ENCODE peak calls at places on chromosome 9, in nine cellular contexts. O, R, F, D, A, M, J, G and Q are unnamed samples. For H3K4me1 and H3K36me3, the result is how much of the 10 kb centered on the place peaks cover.

GRCh38 chr9:27033815-27034403 is 28.4 kb upstream of the LRRC19 start:
- DNase-seq in D (peak), A (no peak), R (peak), O (peak), M (peak), J (peak), G (peak), F (peak), Q (peak)

GRCh38 chr9:126295082-126295477 is 31.5 kb upstream of the MVB12B start:
- DNase-seq in F (no peak), O (no peak), R (no peak), M (no peak), D (no peak), J (no peak), G (no peak), A (no peak), Q (no peak)

GRCh38 chr9:3401556-3401955 is 124.2 kb downstream of the RFX3 start:
- DNase-seq in O (no peak), A (no peak), F (no peak), R (peak), G (no peak), D (no peak), M (no peak), J (peak), Q (no peak)

GRCh38 chr9:113566712-113567071 is 103.2 kb downstream of the RGS3 start:
- DNase-seq in A (peak), D (no peak), F (peak), J (no peak), M (no peak), R (no peak), O (no peak), G (no peak), Q (no peak)

GRCh38 chr9:106888992-106889631 is 26.1 kb downstream of the ZNF462 start:
- DNase-seq in G (no peak), A (no peak), F (no peak), R (no peak), J (no peak), O (no peak), D (no peak), M (no peak), Q (no peak)

GRCh38 chr9:101119206-101119819 is 90.8 kb downstream of the PLPPR1 start:
- DNase-seq in F (no peak), G (no peak), R (peak), O (no peak), D (peak), J (peak), A (peak), M (peak), Q (no peak)

GRCh38 chr9:114172981-114173833 is 17.9 kb downstream of the COL27A1 start:
- DNase-seq in F (no peak), A (no peak), M (no peak), O (no peak), G (no peak), R (no peak), J (no peak), D (no peak), Q (no peak)

GRCh38 chr9:98220911-98221310 is 28.5 kb upstream of the CORO2A start:
- DNase-seq in J (no peak), O (no peak), F (no peak), R (no peak), A (no peak), G (no peak), M (no peak), D (no peak), Q (no peak)

GRCh38 chr9:99425124-99425523 is 203.0 kb downstream of the SEC61B start:
- DNase-seq in D (no peak), M (no peak), J (no peak), G (no peak), A (no peak), F (no peak), O (no peak), R (no peak), Q (no peak)

GRCh38 chr9:129888085-129888808 is 53.0 kb downstream of the USP20 start:
- DNase-seq in G (peak), D (no peak), J (no peak), R (no peak), O (no peak), F (no peak), A (peak), M (peak), Q (no peak)
- H3K4me1 ChIP-seq in G (half or more), D (under half), J (under half), R (under half), O (under half), F (under half), A (under half), M (under half), Q (under half)

DNA sequence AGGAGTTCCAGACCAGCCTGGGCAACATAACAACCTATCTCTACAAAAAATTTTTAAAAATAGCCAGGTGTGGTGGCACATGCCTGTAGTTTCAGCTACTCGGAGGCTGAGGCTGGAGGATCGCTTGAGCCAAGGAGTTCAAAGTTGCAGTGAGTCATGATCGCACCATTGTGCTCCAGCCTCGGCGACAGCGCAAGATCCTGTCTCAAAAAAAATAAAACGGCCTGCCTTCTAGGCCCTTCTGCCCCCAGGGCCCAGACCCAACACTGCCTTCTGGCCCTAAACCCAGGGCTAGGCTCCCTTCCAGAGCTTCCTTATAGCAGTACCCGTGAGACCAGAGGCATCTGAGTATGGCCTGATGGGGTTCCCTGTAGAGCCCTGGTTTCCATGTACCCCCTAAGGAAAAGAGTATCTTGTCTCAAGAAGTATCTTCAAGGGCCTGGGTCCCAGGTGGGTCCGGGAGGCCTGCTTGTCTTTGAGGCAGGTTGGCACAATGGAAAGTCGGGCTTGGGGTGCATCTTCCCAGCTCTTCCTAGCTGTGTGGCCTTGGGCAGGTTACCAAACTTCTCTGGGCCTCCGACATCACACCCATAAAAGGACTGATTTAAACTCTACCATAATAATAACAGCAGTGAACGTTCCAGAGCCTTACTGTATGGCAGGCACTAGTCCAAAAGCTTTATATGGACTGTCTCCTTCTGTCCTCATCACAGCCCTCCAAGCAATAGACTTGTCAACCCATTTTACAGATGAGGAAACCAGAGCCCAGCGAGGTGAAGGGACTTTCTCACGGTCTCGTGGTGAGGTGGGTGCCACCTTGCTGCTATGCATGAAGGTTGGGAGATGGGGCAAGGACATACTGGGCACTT is 9.7 kb downstream of the LRRC8A start:
- DNase-seq in O (no peak), D (no peak), F (no peak), G (no peak), R (no peak), J (no peak), M (no peak), A (no peak), Q (no peak)
- H3K36me3 ChIP-seq in O (under half), D (under half), F (under half), G (under half), R (under half), J (under half), M (under half), A (under half), Q (half or more)

DNA sequence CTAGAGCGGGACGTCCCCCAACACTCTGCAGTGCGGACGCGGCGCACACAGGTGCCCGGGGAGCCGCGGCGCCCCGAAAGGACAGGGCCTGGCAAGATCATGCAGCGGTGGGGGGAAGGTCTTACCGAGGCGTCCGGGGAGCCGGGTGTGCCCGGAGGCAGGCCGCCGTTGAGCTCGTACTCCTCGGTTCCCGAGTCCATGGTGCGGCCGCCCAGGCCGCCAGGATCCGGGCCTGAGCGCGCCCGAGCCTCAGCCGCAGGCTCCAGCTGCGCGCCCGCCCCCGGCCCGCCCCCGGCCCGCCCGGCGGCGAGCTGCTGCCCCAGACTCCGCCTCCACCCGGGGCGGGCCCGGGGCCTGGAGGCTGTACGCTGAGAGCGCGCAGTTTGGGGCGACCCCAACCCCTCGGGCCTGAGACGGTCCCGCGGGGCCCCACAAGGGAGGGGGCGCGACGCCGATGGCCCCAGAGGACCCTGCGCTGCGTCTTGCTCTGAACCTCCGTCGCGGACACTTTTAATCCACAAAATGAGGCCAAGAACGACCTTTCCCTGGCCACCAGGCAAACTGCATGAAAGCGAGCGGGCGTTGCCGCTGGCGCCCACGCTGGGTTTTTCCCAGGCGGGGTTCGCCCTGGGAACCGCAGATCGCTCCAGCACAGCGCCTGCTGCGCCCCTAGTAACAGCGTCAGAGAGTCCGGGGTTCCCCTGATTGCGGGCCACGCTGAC is at the start of gene NINJ1:
- DNase-seq in R (peak), G (peak), J (peak), D (peak), A (peak), F (peak), M (peak), O (no peak), Q (peak)
- H3K27ac ChIP-seq in R (peak), G (peak), J (peak), D (peak), A (peak), F (peak), M (peak), O (peak), Q (peak)

GRCh38 chr9:136092741-136093140 is 2.3 kb downstream of the NACC2 start:
- DNase-seq in D (no peak), G (no peak), J (no peak), F (no peak), A (no peak), O (no peak), R (no peak), M (no peak), Q (no peak)
- H3K4me1 ChIP-seq in D (under half), G (under half), J (half or more), F (under half), A (half or more), O (half or more), R (under half), M (half or more), Q (half or more)

DNA sequence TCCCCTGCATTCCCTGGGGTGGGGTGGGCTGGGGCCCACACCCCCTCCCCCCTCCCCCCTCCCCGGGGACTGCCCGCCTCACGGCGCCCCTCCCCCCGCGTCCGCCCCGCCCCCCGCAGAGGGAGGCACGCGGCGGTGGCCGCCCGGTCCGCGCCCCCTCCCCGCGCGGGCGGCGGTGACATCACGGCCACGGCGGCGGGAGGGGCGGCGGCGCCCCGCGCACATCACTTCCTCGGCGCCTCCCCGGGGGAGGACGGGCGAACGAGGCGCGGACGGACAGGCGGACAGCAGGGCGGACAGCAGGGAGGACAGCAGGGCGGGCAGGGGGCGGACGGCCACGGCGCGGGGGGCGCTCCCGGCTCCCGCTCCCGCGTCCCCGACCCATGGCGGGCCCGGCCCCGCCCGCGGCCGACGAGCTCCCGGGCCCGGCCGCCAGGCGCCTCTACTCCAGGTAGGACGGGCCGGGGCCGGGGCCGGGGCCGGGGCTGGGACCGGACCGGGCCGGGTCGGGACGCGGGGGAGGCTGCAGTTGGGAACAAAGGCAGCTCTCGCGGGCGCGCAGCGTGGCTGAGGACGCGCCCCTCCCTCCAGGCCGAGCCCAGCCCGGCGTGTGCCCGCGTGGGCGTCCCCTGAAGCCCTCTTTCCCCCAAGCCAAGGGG is at the start of gene GPSM1:
- DNase-seq in J (no peak), F (peak), M (peak), D (peak), G (no peak), A (no peak), R (no peak), O (no peak), Q (no peak)
- H3K36me3 ChIP-seq in J (under half), F (under half), M (under half), D (under half), G (under half), A (under half), R (under half), O (under half), Q (under half)

GRCh38 chr9:129726322-129727160 is 26.3 kb downstream of the PTGES start:
- DNase-seq in G (peak), R (peak), J (peak), A (peak), M (peak), O (peak), D (peak), F (peak), Q (peak)
- H3K27ac ChIP-seq in G (no peak), R (no peak), J (peak), A (no peak), M (no peak), O (no peak), D (no peak), F (no peak), Q (no peak)

DNA sequence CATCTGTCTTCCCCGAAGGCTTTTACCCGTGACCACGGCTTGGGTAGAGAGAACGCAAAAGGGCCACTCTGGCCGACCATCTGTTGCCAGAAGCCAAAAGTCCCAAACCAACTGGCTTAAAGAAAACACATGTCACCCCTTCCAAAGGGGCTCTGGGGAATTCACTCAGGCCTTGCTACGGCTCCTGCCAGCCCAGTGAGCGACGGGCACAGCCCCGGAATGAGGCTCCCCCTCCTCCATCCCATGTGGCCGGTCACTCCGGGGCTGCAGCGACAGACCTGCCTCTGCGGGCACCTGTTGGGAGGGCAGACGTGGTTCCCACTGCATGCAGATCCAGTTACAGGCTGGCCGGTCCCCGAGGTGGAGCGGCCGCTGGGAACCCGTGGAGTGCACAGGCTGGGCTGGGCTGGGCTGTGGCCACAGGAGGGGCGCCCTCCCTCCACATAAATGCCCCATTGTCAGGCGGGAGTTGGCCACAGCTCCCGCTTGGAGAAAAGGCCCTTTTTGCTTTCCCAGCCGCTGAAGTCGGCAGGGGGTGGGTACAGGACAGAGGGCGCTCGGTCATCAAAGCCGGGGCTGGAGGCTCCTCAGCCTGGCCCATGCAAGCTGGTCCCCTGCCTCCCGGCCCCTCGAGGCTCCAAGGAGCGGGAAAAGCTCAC is 19.9 kb downstream of the NOTCH1 start:
- DNase-seq in R (no peak), A (peak), O (no peak), J (no peak), M (peak), F (no peak), G (no peak), D (peak), Q (no peak)
- H3K4me1 ChIP-seq in R (under half), A (half or more), O (under half), J (under half), M (half or more), F (under half), G (under half), D (under half), Q (under half)

GRCh38 chr9:88684046-88684445 is 149.1 kb downstream of the NXNL2 start:
- DNase-seq in O (no peak), J (no peak), F (no peak), A (no peak), D (no peak), G (no peak), R (no peak), M (no peak), Q (no peak)
- H3K36me3 ChIP-seq in O (under half), J (under half), F (under half), A (under half), D (under half), G (under half), R (under half), M (under half), Q (under half)